ENCODE peak calls at places on chromosomes 13 and 19, in six cellular contexts. One of them, this sample, is unnamed.

GRCh38 chr19:5961969-5962945 is 15.7 kb downstream of the RANBP3 start:
- DNase-seq in brain microvascular endothelial cell: peak
- DNase-seq in A549: no peak
- DNase-seq in CD14-positive monocyte: peak
- DNase-seq in AG10803: peak
- DNase-seq in GM13977: no peak
- DNase-seq in this sample: peak

GRCh38 chr19:10510301-10510802 is 6.9 kb downstream of the S1PR5 start:
- DNase-seq in GM13977: peak
- DNase-seq in A549: no peak
- DNase-seq in AG10803: no peak
- DNase-seq in CD14-positive monocyte: no peak
- DNase-seq in brain microvascular endothelial cell: no peak
- DNase-seq in this sample: peak

GRCh38 chr13:88674841-88675240 is 1003.7 kb downstream of the SLITRK5 start:
- DNase-seq in CD14-positive monocyte: no peak
- DNase-seq in brain microvascular endothelial cell: no peak
- DNase-seq in AG10803: no peak
- DNase-seq in GM13977: no peak
- DNase-seq in A549: no peak
- DNase-seq in this sample: no peak

GRCh38 chr13:28100149-28101121 is at the start of gene FLT3:
- DNase-seq in brain microvascular endothelial cell: peak
- DNase-seq in AG10803: peak
- DNase-seq in GM13977: peak
- DNase-seq in CD14-positive monocyte: no peak
- DNase-seq in A549: peak
- DNase-seq in this sample: peak

GRCh38 chr19:39188960-39189359 is 7.8 kb upstream of the NCCRP1 start:
- DNase-seq in AG10803: no peak
- DNase-seq in brain microvascular endothelial cell: no peak
- DNase-seq in CD14-positive monocyte: no peak
- DNase-seq in GM13977: no peak
- DNase-seq in A549: no peak
- DNase-seq in this sample: no peak

GRCh38 chr19:12833747-12834417 is 497 bp downstream of the RTBDN start:
- DNase-seq in CD14-positive monocyte: no peak
- DNase-seq in A549: no peak
- DNase-seq in brain microvascular endothelial cell: no peak
- DNase-seq in AG10803: no peak
- DNase-seq in GM13977: peak
- DNase-seq in this sample: peak

GRCh38 chr19:14089662-14090508 is 666 bp downstream of the SAMD1 start:
- DNase-seq in GM13977: peak
- DNase-seq in brain microvascular endothelial cell: peak
- DNase-seq in CD14-positive monocyte: no peak
- DNase-seq in A549: peak
- DNase-seq in AG10803: peak
- DNase-seq in this sample: peak

GRCh38 chr13:75271851-75272250 is 210.1 kb downstream of the TBC1D4 start:
- DNase-seq in A549: no peak
- DNase-seq in CD14-positive monocyte: no peak
- DNase-seq in GM13977: no peak
- DNase-seq in AG10803: peak
- DNase-seq in brain microvascular endothelial cell: no peak
- DNase-seq in this sample: no peak

GRCh38 chr13:74248477-74248876 is 114.3 kb upstream of the KLF12 start:
- DNase-seq in A549: no peak
- DNase-seq in AG10803: no peak
- DNase-seq in brain microvascular endothelial cell: no peak
- DNase-seq in GM13977: no peak
- DNase-seq in CD14-positive monocyte: no peak
- DNase-seq in this sample: no peak

GRCh38 chr13:21365574-21365973 is 93.5 kb downstream of the ZDHHC20 start:
- DNase-seq in GM13977: no peak
- DNase-seq in brain microvascular endothelial cell: no peak
- DNase-seq in AG10803: no peak
- DNase-seq in A549: no peak
- DNase-seq in CD14-positive monocyte: no peak
- DNase-seq in this sample: peak

GRCh38 chr13:114109646-114110045 is 22.8 kb downstream of the RASA3 start:
- DNase-seq in GM13977: no peak
- DNase-seq in CD14-positive monocyte: peak
- DNase-seq in AG10803: no peak
- DNase-seq in brain microvascular endothelial cell: no peak
- DNase-seq in A549: no peak
- DNase-seq in this sample: peak

GRCh38 chr13:50127017-50127725 is 111.9 kb downstream of the KCNRG start:
- DNase-seq in A549: no peak
- DNase-seq in brain microvascular endothelial cell: no peak
- DNase-seq in GM13977: peak
- DNase-seq in CD14-positive monocyte: peak
- DNase-seq in AG10803: peak
- DNase-seq in this sample: peak

GRCh38 chr13:95679722-95680121 is 2.8 kb downstream of the DNAJC3 start:
- DNase-seq in CD14-positive monocyte: no peak
- DNase-seq in brain microvascular endothelial cell: no peak
- DNase-seq in GM13977: no peak
- DNase-seq in AG10803: no peak
- DNase-seq in A549: no peak
- DNase-seq in this sample: no peak

GRCh38 chr19:41646589-41647204 is 19.8 kb upstream of the CEACAM4 start:
- DNase-seq in AG10803: peak
- DNase-seq in brain microvascular endothelial cell: no peak
- DNase-seq in A549: peak
- DNase-seq in GM13977: no peak
- DNase-seq in CD14-positive monocyte: no peak
- DNase-seq in this sample: peak

GRCh38 chr19:54029930-54030490 is 33.7 kb downstream of the VSTM1 start:
- DNase-seq in A549: peak
- DNase-seq in brain microvascular endothelial cell: peak
- DNase-seq in GM13977: peak
- DNase-seq in AG10803: peak
- DNase-seq in CD14-positive monocyte: peak
- DNase-seq in this sample: peak

GRCh38 chr13:25170554-25171107 is 1.5 kb downstream of the AMER2 start:
- DNase-seq in brain microvascular endothelial cell: no peak
- DNase-seq in GM13977: peak
- DNase-seq in A549: no peak
- DNase-seq in CD14-positive monocyte: no peak
- DNase-seq in AG10803: no peak
- DNase-seq in this sample: peak

GRCh38 chr13:39244561-39245230 is 206.4 kb downstream of the NHLRC3 start:
- DNase-seq in CD14-positive monocyte: no peak
- DNase-seq in A549: no peak
- DNase-seq in GM13977: no peak
- DNase-seq in AG10803: no peak
- DNase-seq in brain microvascular endothelial cell: no peak
- DNase-seq in this sample: no peak

GRCh38 chr19:47707135-47707925 is 5.9 kb upstream of the EHD2 start:
- DNase-seq in GM13977: peak
- DNase-seq in A549: peak
- DNase-seq in AG10803: peak
- DNase-seq in CD14-positive monocyte: peak
- DNase-seq in brain microvascular endothelial cell: peak
- DNase-seq in this sample: peak

GRCh38 chr13:77415253-77416127 is 88.6 kb upstream of the MYCBP2 start:
- DNase-seq in AG10803: no peak
- DNase-seq in brain microvascular endothelial cell: no peak
- DNase-seq in CD14-positive monocyte: no peak
- DNase-seq in GM13977: no peak
- DNase-seq in A549: no peak
- DNase-seq in this sample: no peak

GRCh38 chr19:35525873-35526272 is 2.2 kb downstream of the SBSN start:
- DNase-seq in GM13977: no peak
- DNase-seq in AG10803: no peak
- DNase-seq in brain microvascular endothelial cell: no peak
- DNase-seq in A549: no peak
- DNase-seq in CD14-positive monocyte: no peak
- DNase-seq in this sample: no peak

GRCh38 chr19:7533925-7534480 is 1.5 kb upstream of the PNPLA6 start:
- DNase-seq in A549: peak
- DNase-seq in CD14-positive monocyte: peak
- DNase-seq in GM13977: peak
- DNase-seq in brain microvascular endothelial cell: peak
- DNase-seq in AG10803: peak
- DNase-seq in this sample: peak

GRCh38 chr19:7534531-7534980 is 961 bp upstream of the PNPLA6 start:
- DNase-seq in AG10803: peak
- DNase-seq in CD14-positive monocyte: no peak
- DNase-seq in brain microvascular endothelial cell: peak
- DNase-seq in GM13977: peak
- DNase-seq in A549: peak
- DNase-seq in this sample: peak

GRCh38 chr19:7533281-7533819 is 2.2 kb upstream of the PNPLA6 start:
- DNase-seq in brain microvascular endothelial cell: no peak
- DNase-seq in CD14-positive monocyte: no peak
- DNase-seq in A549: peak
- DNase-seq in AG10803: peak
- DNase-seq in GM13977: no peak
- DNase-seq in this sample: no peak

GRCh38 chr19:7535993-7536685 is 622 bp downstream of the PNPLA6 start:
- DNase-seq in A549: no peak
- DNase-seq in CD14-positive monocyte: no peak
- DNase-seq in AG10803: no peak
- DNase-seq in GM13977: no peak
- DNase-seq in brain microvascular endothelial cell: no peak
- DNase-seq in this sample: no peak

DNA sequence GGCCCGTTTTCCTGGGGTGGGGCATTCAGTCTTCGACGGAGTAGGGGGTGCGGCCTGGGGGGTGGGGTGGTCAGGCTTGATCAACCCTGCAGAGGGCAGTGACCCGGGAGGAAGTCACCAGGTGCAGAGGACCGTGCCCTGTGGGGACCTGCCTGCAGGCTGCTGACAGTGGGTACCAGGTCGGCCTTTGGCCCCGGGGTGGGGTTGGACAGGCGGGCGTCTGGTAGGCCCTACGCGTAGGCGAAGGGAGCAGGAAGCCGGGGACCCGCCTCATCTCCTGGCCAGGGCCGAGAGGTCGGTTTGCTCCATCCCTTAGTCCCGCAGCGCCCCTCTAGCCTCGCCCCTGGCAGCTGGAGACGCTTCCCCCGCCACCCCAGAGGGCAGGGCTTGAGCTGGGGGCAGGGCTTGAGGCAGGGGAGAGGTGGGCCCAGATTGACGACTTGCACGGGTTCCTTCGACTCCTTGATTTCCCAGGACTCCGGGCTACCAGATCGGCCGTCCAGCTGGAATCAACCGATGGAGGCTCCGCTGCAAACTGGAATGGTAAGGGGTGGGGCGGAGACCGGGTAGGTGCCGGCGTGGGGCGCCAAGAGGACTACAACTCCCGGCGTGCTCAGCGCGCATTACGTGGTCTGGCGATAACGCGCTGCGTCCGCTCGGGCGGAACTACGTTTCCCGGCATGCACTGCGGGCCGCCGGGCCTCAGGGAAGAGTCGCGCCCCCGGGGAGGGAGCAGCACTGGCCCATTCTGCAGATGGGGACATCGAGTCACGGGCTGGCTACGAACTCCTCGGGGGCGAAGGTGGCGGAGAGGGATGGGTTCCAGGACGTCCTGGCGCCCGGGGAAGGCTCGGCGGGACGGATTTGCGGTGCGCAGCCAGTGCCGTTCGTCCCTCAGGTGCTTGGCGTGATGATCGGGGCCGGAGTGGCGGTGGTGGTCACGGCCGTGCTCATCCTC is at the start of gene PNPLA6:
- DNase-seq in A549: peak
- DNase-seq in brain microvascular endothelial cell: peak
- DNase-seq in GM13977: peak
- DNase-seq in CD14-positive monocyte: peak
- DNase-seq in AG10803: peak
- DNase-seq in this sample: peak
- TF ChIP-seq CTCF in A549: no peak
- TF ChIP-seq CTCF in brain microvascular endothelial cell: no peak
- TF ChIP-seq CTCF in GM13977: no peak
- TF ChIP-seq CTCF in CD14-positive monocyte: no peak
- TF ChIP-seq CTCF in AG10803: no peak
- TF ChIP-seq CTCF in this sample: peak

GRCh38 chr19:18059902-18060301 is 26.8 kb downstream of the IL12RB1 start:
- DNase-seq in CD14-positive monocyte: no peak
- DNase-seq in AG10803: no peak
- DNase-seq in A549: no peak
- DNase-seq in GM13977: no peak
- DNase-seq in brain microvascular endothelial cell: no peak
- DNase-seq in this sample: no peak

GRCh38 chr19:18065173-18065495 is 21.6 kb downstream of the IL12RB1 start:
- DNase-seq in brain microvascular endothelial cell: no peak
- DNase-seq in AG10803: no peak
- DNase-seq in A549: no peak
- DNase-seq in GM13977: no peak
- DNase-seq in CD14-positive monocyte: no peak
- DNase-seq in this sample: no peak

GRCh38 chr19:18060472-18060871 is 26.3 kb downstream of the IL12RB1 start:
- DNase-seq in AG10803: no peak
- DNase-seq in GM13977: no peak
- DNase-seq in brain microvascular endothelial cell: no peak
- DNase-seq in A549: no peak
- DNase-seq in CD14-positive monocyte: no peak
- DNase-seq in this sample: no peak

GRCh38 chr19:18062043-18062442 is 24.7 kb downstream of the IL12RB1 start:
- DNase-seq in CD14-positive monocyte: no peak
- DNase-seq in A549: no peak
- DNase-seq in GM13977: no peak
- DNase-seq in brain microvascular endothelial cell: no peak
- DNase-seq in AG10803: no peak
- DNase-seq in this sample: no peak

GRCh38 chr19:18063463-18063862 is 23.3 kb downstream of the IL12RB1 start:
- DNase-seq in AG10803: no peak
- DNase-seq in CD14-positive monocyte: no peak
- DNase-seq in A549: peak
- DNase-seq in brain microvascular endothelial cell: no peak
- DNase-seq in GM13977: no peak
- DNase-seq in this sample: no peak
- TF ChIP-seq CTCF in AG10803: peak
- TF ChIP-seq CTCF in CD14-positive monocyte: peak
- TF ChIP-seq CTCF in A549: peak
- TF ChIP-seq CTCF in brain microvascular endothelial cell: peak
- TF ChIP-seq CTCF in GM13977: peak
- TF ChIP-seq CTCF in this sample: no peak

DNA sequence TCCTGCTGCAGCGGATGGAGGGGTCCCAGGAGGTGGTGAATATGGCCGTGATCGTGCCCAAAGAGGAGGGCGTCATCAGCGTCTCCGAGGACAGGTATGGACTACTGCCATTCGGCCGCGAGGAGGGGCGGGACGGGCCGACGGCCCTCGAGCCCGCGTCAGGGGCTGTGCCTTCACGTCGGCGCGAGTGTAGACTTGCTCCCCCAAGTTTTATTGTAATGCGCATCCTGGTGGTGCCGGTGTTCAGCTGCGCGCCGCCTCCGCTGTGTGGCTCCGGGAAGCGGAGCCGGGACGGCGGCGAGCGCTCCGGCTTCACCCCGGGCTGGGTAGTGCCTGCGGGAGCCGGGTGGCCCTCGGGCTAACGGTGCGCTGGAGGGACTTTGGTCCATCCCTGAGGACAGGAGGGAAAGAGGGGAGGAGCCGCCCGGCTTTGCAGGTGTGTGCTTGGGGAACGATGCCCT is 499 bp downstream of the WDFY2 start:
- DNase-seq in CD14-positive monocyte: peak
- DNase-seq in AG10803: peak
- DNase-seq in brain microvascular endothelial cell: peak
- DNase-seq in GM13977: peak
- DNase-seq in A549: peak
- DNase-seq in this sample: peak
- TF ChIP-seq CTCF in CD14-positive monocyte: no peak
- TF ChIP-seq CTCF in AG10803: peak
- TF ChIP-seq CTCF in brain microvascular endothelial cell: peak
- TF ChIP-seq CTCF in GM13977: no peak
- TF ChIP-seq CTCF in A549: no peak
- TF ChIP-seq CTCF in this sample: peak

GRCh38 chr19:45498411-45499195 is at the start of gene PPM1N:
- DNase-seq in A549: no peak
- DNase-seq in brain microvascular endothelial cell: no peak
- DNase-seq in AG10803: peak
- DNase-seq in CD14-positive monocyte: no peak
- DNase-seq in GM13977: peak
- DNase-seq in this sample: peak
- TF ChIP-seq CTCF in A549: no peak
- TF ChIP-seq CTCF in brain microvascular endothelial cell: no peak
- TF ChIP-seq CTCF in AG10803: no peak
- TF ChIP-seq CTCF in CD14-positive monocyte: peak
- TF ChIP-seq CTCF in GM13977: peak
- TF ChIP-seq CTCF in this sample: peak